ENCODE peak calls at places on chromosomes 1 and 21, in ten cellular contexts. W is NCI-H510A; X is stimulated activated CD8-positive, alpha-beta memory T cell treated with anti-CD3 and anti-CD28 coated beads, Interleukin-4, amount 100 ng/mL, for 1 hour; Q is SK-N-DZ; J is RKO; B is GM23248; E is HCT116; R is activated CD8-positive, alpha-beta memory T cell treated with anti-CD3 and anti-CD28 coated beads for 1 hour; D is fibroblast of pulmonary artery; A is hippocampal formation. K is an unnamed sample.

GRCh38 chr1:204565617-204566582 is 49.7 kb downstream of the MDM4 start:
- DNase-seq in W (peak), X (no peak), Q (peak), J (peak), B (peak), E (peak), R (peak), D (peak), A (peak), K (peak)

GRCh38 chr1:38929054-38929453 is 12.6 kb downstream of the RHBDL2 start:
- DNase-seq in W (no peak), X (no peak), Q (no peak), J (no peak), B (no peak), E (no peak), R (no peak), D (no peak), A (peak), K (no peak)

GRCh38 chr1:24641646-24642151 is 1.4 kb upstream of the SRRM1 start:
- DNase-seq in W (no peak), X (no peak), Q (no peak), J (peak), B (peak), E (no peak), R (no peak), D (peak), A (no peak), K (no peak)

GRCh38 chr1:10714337-10715114 is 81.9 kb downstream of the CASZ1 start:
- DNase-seq in W (no peak), X (no peak), Q (no peak), J (no peak), B (no peak), E (no peak), R (no peak), D (no peak), A (no peak), K (no peak)

GRCh38 chr1:20883766-20884165 is 96.7 kb upstream of the HP1BP3 start:
- DNase-seq in W (no peak), X (no peak), Q (no peak), J (no peak), B (peak), E (no peak), R (no peak), D (peak), A (no peak), K (peak)

GRCh38 chr1:29382851-29383588 is 146.7 kb downstream of the PTPRU start:
- DNase-seq in W (no peak), X (no peak), Q (no peak), J (no peak), B (no peak), E (no peak), R (no peak), D (no peak), A (no peak), K (no peak)

GRCh38 chr1:116330342-116330652 is 42.7 kb upstream of the ATP1A1 start:
- DNase-seq in W (peak), X (no peak), Q (no peak), J (no peak), B (no peak), E (no peak), R (no peak), D (no peak), A (no peak), K (no peak)

GRCh38 chr1:113190930-113191329 is 117.9 kb downstream of the LRIG2 start:
- DNase-seq in W (no peak), X (no peak), Q (no peak), J (no peak), B (no peak), E (no peak), R (no peak), D (no peak), A (no peak), K (no peak)

GRCh38 chr1:161158316-161159016 is 834 bp upstream of the USP21 start:
- DNase-seq in W (no peak), X (no peak), Q (no peak), J (peak), B (no peak), E (no peak), R (no peak), D (no peak), A (no peak), K (no peak)

GRCh38 chr21:34909492-34910292 is 139.4 kb downstream of the RUNX1 start:
- DNase-seq in W (no peak), X (no peak), Q (no peak), J (no peak), B (peak), E (no peak), R (no peak), D (no peak), A (no peak), K (no peak)

GRCh38 chr1:56923207-56923606 is 42.6 kb downstream of the C8B start:
- DNase-seq in W (no peak), X (no peak), Q (no peak), J (no peak), B (no peak), E (no peak), R (no peak), D (no peak), A (no peak), K (no peak)

GRCh38 chr1:94042388-94042787 is 78.6 kb downstream of the ABCA4 start:
- DNase-seq in W (no peak), X (no peak), Q (no peak), J (no peak), B (no peak), E (no peak), R (no peak), D (no peak), A (no peak), K (no peak)

GRCh38 chr1:108009603-108010195 is 44.7 kb upstream of the VAV3 start:
- DNase-seq in W (no peak), X (no peak), Q (no peak), J (peak), B (peak), E (no peak), R (no peak), D (peak), A (no peak), K (peak)

GRCh38 chr1:46183119-46183842 is 7.0 kb upstream of the P3R3URF start:
- DNase-seq in W (peak), X (no peak), Q (no peak), J (peak), B (peak), E (peak), R (no peak), D (peak), A (no peak), K (peak)

GRCh38 chr1:181396171-181396670 is 87.1 kb upstream of the CACNA1E start:
- DNase-seq in W (no peak), X (no peak), Q (no peak), J (no peak), B (no peak), E (no peak), R (no peak), D (no peak), A (no peak), K (no peak)